ENCODE peak calls at places on chromosomes 16 and 17, in eight cellular contexts. T is AG08395, B is Daoy, S is NCI-H2171, D is lower leg skin, Y is natural killer cell, W is mucosa of gallbladder, E is choroid plexus epithelial cell. L is an unnamed sample.

GRCh38 chr16:71426069-71426879 is 15.6 kb downstream of the TLE7 start:
- DNase-seq in W (no peak), T (peak; percentile 45), D (no peak), S (peak; percentile 19), Y (no peak), B (peak; percentile 92), E (peak; percentile 87), L (peak; percentile 59)

GRCh38 chr17:69058165-69058564 is 2.6 kb downstream of the ABCA9 start:
- DNase-seq in B (no peak), D (no peak), W (no peak), E (no peak), S (no peak), Y (no peak), T (no peak), L (no peak)

GRCh38 chr16:64153718-64154117 is 968.1 kb downstream of the CDH11 start:
- DNase-seq in E (peak; percentile 48), W (peak; percentile 48), Y (no peak), T (peak; percentile 42), D (no peak), S (no peak), B (peak; percentile 19), L (no peak)

GRCh38 chr16:9033125-9033830 is 58.2 kb upstream of the HAPSTR1 start:
- DNase-seq in T (peak; percentile 74), W (peak; percentile 33), E (peak; percentile 85), B (peak; percentile 68), Y (no peak), D (no peak), S (peak; percentile 8), L (no peak)

GRCh38 chr17:79038545-79039135 is 14.7 kb downstream of the C1QTNF1 start:
- DNase-seq in B (peak; percentile 87), E (peak; percentile 94), D (peak; percentile 66), T (peak; percentile 95), W (no peak), S (no peak), Y (no peak), L (peak; percentile 83)

GRCh38 chr17:16211601-16212000 is 3.7 kb downstream of the NCOR1 start:
- DNase-seq in W (no peak), S (no peak), T (peak; percentile 15), D (no peak), Y (no peak), B (no peak), E (no peak), L (no peak)

GRCh38 chr16:28320023-28320561 is 27.8 kb downstream of the SBK1 start:
- DNase-seq in W (no peak), D (no peak), Y (no peak), B (no peak), T (no peak), S (no peak), E (no peak), L (no peak)

GRCh38 chr16:64459821-64460220 is 662.0 kb downstream of the CDH11 start:
- DNase-seq in W (no peak), S (no peak), E (peak; percentile 89), D (no peak), T (peak; percentile 22), Y (no peak), B (no peak), L (no peak)

GRCh38 chr17:2975469-2975958 is 87.9 kb downstream of the OR1D5 start:
- DNase-seq in W (peak; percentile 46), T (no peak), D (no peak), E (no peak), B (peak; percentile 58), Y (no peak), S (no peak), L (no peak)

GRCh38 chr16:67641779-67642708 is 2.9 kb upstream of the CARMIL2 start:
- DNase-seq in B (no peak), S (no peak), D (no peak), W (no peak), E (peak; percentile 8), T (peak; percentile 57), Y (no peak), L (peak; percentile 67)

GRCh38 chr16:8959921-8960787 is 3.6 kb downstream of the USP7 start:
- DNase-seq in T (no peak), S (no peak), E (peak; percentile 46), Y (no peak), B (no peak), W (no peak), D (no peak), L (no peak)

GRCh38 chr17:82244413-82245140 is 15.7 kb downstream of the SLC16A3 start:
- DNase-seq in E (peak; percentile 69), T (peak; percentile 44), S (no peak), W (no peak), Y (peak; percentile 30), D (no peak), B (no peak), L (no peak)

GRCh38 chr17:60047590-60047989 is 31.1 kb downstream of the HEATR6 start:
- DNase-seq in T (no peak), B (no peak), E (no peak), Y (no peak), W (no peak), D (no peak), S (no peak), L (no peak)

GRCh38 chr17:70093163-70093562 is 18.1 kb downstream of the KCNJ16 start:
- DNase-seq in E (no peak), B (no peak), W (no peak), S (no peak), T (no peak), Y (no peak), D (no peak), L (no peak)

GRCh38 chr17:68461122-68461539 is 3.8 kb upstream of the WIPI1 start:
- DNase-seq in E (no peak), Y (no peak), W (no peak), D (no peak), B (no peak), T (no peak), S (no peak), L (no peak)

GRCh38 chr16:30992931-30993816 is 8.2 kb downstream of the HSD3B7 start:
- DNase-seq in B (no peak), T (no peak), S (no peak), E (no peak), W (no peak), D (no peak), Y (no peak), L (no peak)

GRCh38 chr16:70805787-70806186 is 4.8 kb upstream of the VAC14 start:
- DNase-seq in E (peak; percentile 78), B (peak; percentile 69), W (no peak), Y (no peak), T (peak; percentile 56), D (no peak), S (no peak), L (no peak)

GRCh38 chr17:41919165-41919817 is 540 bp upstream of the ACLY start:
- DNase-seq in S (peak; percentile 58), B (no peak), E (peak; percentile 78), T (no peak), D (peak; percentile 59), Y (no peak), W (no peak), L (no peak)

GRCh38 chr16:76389126-76389525 is 111.9 kb downstream of the CNTNAP4 start:
- DNase-seq in D (no peak), W (no peak), Y (no peak), E (no peak), T (no peak), B (peak; percentile 25), S (no peak), L (no peak)

GRCh38 chr17:63919311-63919723 is 678 bp upstream of the GH1 start:
- DNase-seq in S (no peak), D (peak; percentile 47), Y (peak; percentile 64), E (peak; percentile 75), W (peak; percentile 65), T (peak; percentile 85), B (peak; percentile 66), L (no peak)

GRCh38 chr16:69309316-69309715 is 1.8 kb upstream of the VPS4A start:
- DNase-seq in Y (no peak), E (no peak), S (no peak), D (no peak), T (no peak), W (no peak), B (no peak), L (no peak)

GRCh38 chr17:12553625-12554024 is 112.1 kb upstream of the MYOCD start:
- DNase-seq in S (no peak), T (no peak), E (peak; percentile 25), W (no peak), B (peak; percentile 54), D (no peak), Y (no peak), L (no peak)

GRCh38 chr16:88070989-88071625 is 119.9 kb downstream of the BANP start:
- DNase-seq in T (no peak), S (no peak), B (no peak), W (no peak), D (no peak), E (no peak), Y (no peak), L (no peak)

GRCh38 chr17:80176757-80177156 is 6.9 kb downstream of the CARD14 start:
- DNase-seq in W (no peak), B (no peak), T (no peak), Y (no peak), D (no peak), S (no peak), E (no peak), L (no peak)

GRCh38 chr16:81558444-81559175 is 114.0 kb downstream of the CMIP start:
- DNase-seq in S (no peak), W (peak; percentile 91), B (peak; percentile 51), E (no peak), D (no peak), Y (no peak), T (no peak), L (no peak)

GRCh38 chr17:7132511-7133094 is 18.0 kb upstream of the ASGR2 start:
- DNase-seq in E (peak; percentile 59), D (no peak), Y (no peak), W (no peak), B (no peak), S (no peak), T (no peak), L (no peak)

GRCh38 chr17:17542906-17543635 is 46.9 kb upstream of the RASD1 start:
- DNase-seq in Y (no peak), W (no peak), B (no peak), T (no peak), D (no peak), S (no peak), E (no peak), L (no peak)

L was measured in suprapubic skin.